ENCODE peak calls at places on chromosomes 1 and 21, in seven cellular contexts. M is esophagus muscularis mucosa, O is breast epithelium, S is left ventricle myocardium inferior, L is lower lobe of right lung, D is A673, K is stomach. U is an unnamed sample.

GRCh38 chr1:232594018-232594502 is 35.9 kb downstream of the SIPA1L2 start:
- DNase-seq in K (no peak), O (no peak), L (no peak), D (no peak), S (no peak), M (peak), U (no peak)

GRCh38 chr1:211731456-211732275 is 56.2 kb upstream of the NEK2 start:
- DNase-seq in O (no peak), K (no peak), S (no peak), M (no peak), D (no peak), L (no peak), U (no peak)

GRCh38 chr1:53367503-53368313 is 39.8 kb upstream of the LRP8 start:
- DNase-seq in K (peak), D (no peak), L (no peak), S (no peak), O (no peak), M (peak), U (no peak)

GRCh38 chr1:170562644-170563338 is 30.8 kb downstream of the GORAB start:
- DNase-seq in M (no peak), L (peak), O (peak), D (peak), K (no peak), S (peak), U (peak)

GRCh38 chr1:20361805-20362381 is 71.2 kb downstream of the VWA5B1 start:
- DNase-seq in O (peak), D (peak), M (no peak), K (peak), S (peak), L (no peak), U (no peak)

GRCh38 chr1:39955547-39956539 is 898 bp downstream of the MFSD2A start:
- DNase-seq in L (no peak), K (peak), O (peak), S (no peak), D (peak), M (no peak), U (no peak)

GRCh38 chr1:59427155-59427554 is 130.3 kb downstream of the FGGY start:
- DNase-seq in L (no peak), O (peak), D (no peak), M (no peak), K (no peak), S (no peak), U (no peak)

GRCh38 chr1:198678901-198679329 is 40.1 kb downstream of the PTPRC start:
- DNase-seq in L (no peak), O (no peak), M (no peak), S (no peak), K (no peak), D (no peak), U (no peak)

GRCh38 chr1:227733309-227733705 is 1.8 kb downstream of the JMJD4 start:
- DNase-seq in O (no peak), D (no peak), M (no peak), S (no peak), K (no peak), L (no peak), U (no peak)

GRCh38 chr21:45267390-45267760 is 20.3 kb downstream of the POFUT2 start:
- DNase-seq in L (no peak), S (no peak), M (no peak), K (peak), D (no peak), O (no peak), U (no peak)

GRCh38 chr1:64077281-64077940 is 126.0 kb upstream of the UBE2U start:
- DNase-seq in K (no peak), D (no peak), O (peak), S (no peak), L (no peak), M (no peak), U (no peak)

GRCh38 chr1:206839006-206839560 is 26.3 kb upstream of the IL20 start:
- DNase-seq in M (peak), S (no peak), K (no peak), O (no peak), L (no peak), D (no peak), U (no peak)

GRCh38 chr1:63190171-63190570 is 132.2 kb upstream of the FOXD3 start:
- DNase-seq in D (no peak), O (no peak), M (no peak), S (no peak), L (no peak), K (no peak), U (no peak)

GRCh38 chr1:157104598-157105293 is 5.1 kb upstream of the ETV3L start:
- DNase-seq in L (no peak), D (no peak), K (no peak), M (no peak), S (no peak), O (no peak), U (no peak)

GRCh38 chr21:38263493-38263892 is 6.7 kb downstream of the KCNJ15 start:
- DNase-seq in D (no peak), S (no peak), L (no peak), O (no peak), K (no peak), M (no peak), U (no peak)

GRCh38 chr1:168304865-168305264 is 24.2 kb downstream of the TBX19 start:
- DNase-seq in S (no peak), L (no peak), D (peak), K (no peak), O (no peak), M (no peak), U (no peak)

GRCh38 chr1:30085814-30086770 is 637.3 kb downstream of the MATN1 start:
- DNase-seq in O (no peak), L (peak), K (peak), D (peak), S (peak), M (no peak), U (peak)

GRCh38 chr1:55235722-55236121 is 20.6 kb upstream of the USP24 start:
- DNase-seq in O (no peak), D (peak), L (no peak), S (no peak), M (no peak), K (no peak), U (no peak)

GRCh38 chr1:245600658-245601057 is 445.9 kb downstream of the KIF26B start:
- DNase-seq in M (no peak), L (no peak), D (no peak), O (no peak), K (no peak), S (no peak), U (no peak)

GRCh38 chr21:46108827-46109226 is 10.9 kb downstream of the COL6A2 start:
- DNase-seq in M (no peak), L (no peak), K (peak), D (no peak), S (no peak), O (peak), U (no peak)

GRCh38 chr1:60866884-60867648 is 215.3 kb upstream of the NFIA start:
- DNase-seq in D (no peak), K (no peak), O (no peak), M (no peak), L (no peak), S (no peak), U (no peak)

GRCh38 chr1:185663332-185663731 is 70.9 kb upstream of the HMCN1 start:
- DNase-seq in M (no peak), S (no peak), K (no peak), L (no peak), O (no peak), D (no peak), U (no peak)

GRCh38 chr21:43889055-43889454 is 24.0 kb downstream of the AGPAT3 start:
- DNase-seq in S (no peak), L (no peak), K (no peak), D (no peak), M (no peak), O (no peak), U (no peak)

GRCh38 chr1:87149166-87150065 is 179.3 kb upstream of the LMO4 start:
- DNase-seq in S (no peak), O (no peak), K (no peak), M (no peak), D (peak), L (no peak), U (no peak)

GRCh38 chr1:93955765-93956164 is 46.5 kb upstream of the GCLM start:
- DNase-seq in M (no peak), D (no peak), O (no peak), S (no peak), K (no peak), L (no peak), U (no peak)

GRCh38 chr1:214349781-214350180 is 68.8 kb downstream of the SMYD2 start:
- DNase-seq in K (no peak), O (no peak), L (no peak), S (no peak), D (no peak), M (no peak), U (no peak)

GRCh38 chr21:39850333-39850732 is 16.9 kb upstream of the PCP4 start:
- DNase-seq in O (no peak), S (no peak), M (peak), K (no peak), L (no peak), D (no peak), U (no peak)

GRCh38 chr1:11787251-11787803 is 18.4 kb downstream of the MTHFR start:
- DNase-seq in O (peak), D (no peak), K (peak), S (peak), L (peak), M (no peak), U (no peak)

GRCh38 chr1:244112646-244113045 is 61.6 kb downstream of the ZBTB18 start:
- DNase-seq in D (no peak), S (no peak), K (no peak), L (no peak), O (no peak), M (no peak), U (no peak)

GRCh38 chr1:201570886-201571624 is 32.1 kb downstream of the NAV1 start:
- DNase-seq in M (no peak), L (peak), O (no peak), S (no peak), K (no peak), D (no peak), U (no peak)

GRCh38 chr1:47978486-47978885 is 18.7 kb downstream of the TRABD2B start:
- DNase-seq in M (no peak), L (no peak), S (no peak), K (no peak), O (no peak), D (no peak), U (no peak)

GRCh38 chr1:183472488-183473285 is at the start of gene SMG7:
- DNase-seq in O (no peak), M (no peak), K (peak), S (peak), L (peak), D (no peak), U (peak)

GRCh38 chr1:59173721-59174120 is 123.2 kb upstream of the FGGY start:
- DNase-seq in O (no peak), L (no peak), D (no peak), S (no peak), M (peak), K (no peak), U (no peak)

GRCh38 chr21:33121715-33122475 is 52.0 kb downstream of the OLIG1 start:
- DNase-seq in L (no peak), D (peak), M (no peak), K (no peak), S (no peak), O (peak), U (no peak)

GRCh38 chr1:193568451-193568985 is 382.1 kb upstream of the B3GALT2 start:
- DNase-seq in M (no peak), S (no peak), L (no peak), K (no peak), D (no peak), O (no peak), U (no peak)

GRCh38 chr1:162023181-162023546 is 505 bp downstream of the OLFML2B start:
- DNase-seq in L (no peak), D (no peak), K (no peak), M (no peak), S (no peak), O (no peak), U (no peak)

GRCh38 chr1:2525524-2525895 is 886 bp downstream of the PANK4 start:
- DNase-seq in O (no peak), S (no peak), M (no peak), D (no peak), K (no peak), L (no peak), U (no peak)

GRCh38 chr1:209813902-209814301 is 8.0 kb upstream of the IRF6 start:
- DNase-seq in M (peak), O (no peak), K (no peak), D (no peak), S (no peak), L (no peak), U (no peak)

GRCh38 chr1:46525253-46525983 is 26.0 kb downstream of the KNCN start:
- DNase-seq in O (no peak), K (no peak), S (no peak), M (no peak), L (peak), D (peak), U (no peak)

DNA sequence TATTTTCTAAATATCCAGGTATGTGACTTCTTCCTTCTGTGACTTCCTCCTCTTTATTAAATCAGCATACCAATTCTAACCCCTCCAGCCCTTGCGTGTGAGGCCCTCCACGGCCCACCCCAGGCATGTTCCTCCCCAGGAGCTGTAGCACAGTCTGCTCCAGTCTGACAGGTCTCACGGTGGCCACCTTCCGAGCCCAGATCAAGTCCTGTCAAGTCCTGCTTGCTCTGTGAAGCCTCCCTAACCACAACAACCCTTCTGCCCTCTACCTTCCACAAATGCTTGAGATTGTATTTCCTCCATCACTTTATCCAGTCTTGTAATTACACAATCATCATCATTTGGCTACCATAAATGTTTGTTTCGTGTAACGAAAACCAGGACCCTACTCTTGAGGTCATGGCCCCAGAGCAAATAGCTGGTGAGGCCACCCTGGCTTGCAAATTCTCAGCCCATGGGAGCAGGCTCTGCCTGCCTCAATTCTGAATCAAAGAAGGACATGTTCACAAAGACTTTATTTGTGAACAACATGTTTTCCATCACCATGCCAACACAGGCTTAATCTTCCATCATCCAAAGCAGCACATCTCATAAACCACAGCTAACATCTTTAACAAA is 33.0 kb upstream of the S100A7 start:
- DNase-seq in K (no peak), L (no peak), M (no peak), D (no peak), S (no peak), O (no peak), U (no peak)
- H3K27ac ChIP-seq in K (no peak), L (no peak), M (no peak), D (no peak), S (peak), O (no peak), U (peak)

GRCh38 chr1:226632922-226633351 is 84.4 kb downstream of the STUM start:
- DNase-seq in S (no peak), M (no peak), K (no peak), O (no peak), D (no peak), L (peak), U (no peak)
- H3K4me3 ChIP-seq in S (no peak), M (no peak), K (no peak), O (no peak), D (no peak), L (no peak), U (no peak)

GRCh38 chr1:89898150-89898549 is 77.3 kb downstream of the LRRC8D start:
- DNase-seq in D (no peak), M (no peak), L (no peak), O (no peak), S (no peak), K (no peak), U (no peak)
- H3K27ac ChIP-seq in D (peak), M (no peak), L (no peak), O (no peak), S (peak), K (no peak), U (no peak)

GRCh38 chr1:155993595-155993994 is 15.2 kb upstream of the ARHGEF2 start:
- DNase-seq in M (no peak), S (no peak), D (no peak), K (no peak), L (no peak), O (no peak), U (no peak)

GRCh38 chr1:155989992-155990325 is 11.6 kb upstream of the ARHGEF2 start:
- DNase-seq in K (no peak), L (no peak), D (no peak), M (no peak), O (no peak), S (no peak), U (no peak)

GRCh38 chr1:155990340-155990739 is 12.0 kb upstream of the ARHGEF2 start:
- DNase-seq in K (no peak), O (no peak), S (no peak), D (no peak), L (no peak), M (no peak), U (no peak)

GRCh38 chr1:155984341-155984740 is 6.0 kb upstream of the ARHGEF2 start:
- DNase-seq in S (no peak), L (no peak), D (no peak), M (no peak), K (no peak), O (no peak), U (no peak)

GRCh38 chr1:155989242-155989991 is 11.1 kb upstream of the ARHGEF2 start:
- DNase-seq in S (peak), L (peak), D (peak), M (peak), K (peak), O (peak), U (no peak)
- H3K4me3 ChIP-seq in S (peak), L (peak), D (no peak), M (peak), K (peak), O (peak), U (peak)

GRCh38 chr1:57632401-57632800 is 208.5 kb upstream of the DAB1 start:
- DNase-seq in O (no peak), D (no peak), S (no peak), M (no peak), K (no peak), L (no peak), U (no peak)
- H3K27ac ChIP-seq in O (no peak), D (no peak), S (no peak), M (no peak), K (no peak), L (no peak), U (no peak)

GRCh38 chr1:202810615-202811295 is at the start of gene PCAT6:
- DNase-seq in S (peak), M (peak), O (peak), K (peak), L (peak), D (peak), U (peak)

GRCh38 chr1:202812176-202813026 is 1.6 kb downstream of the PCAT6 start:
- DNase-seq in O (peak), S (no peak), K (no peak), L (no peak), D (no peak), M (no peak), U (no peak)

GRCh38 chr1:202810193-202810614 is 550 bp upstream of the PCAT6 start:
- DNase-seq in D (no peak), O (no peak), L (no peak), K (no peak), M (no peak), S (no peak), U (no peak)

GRCh38 chr1:202809597-202810159 is 1.1 kb upstream of the PCAT6 start:
- DNase-seq in D (no peak), S (no peak), M (no peak), O (no peak), L (no peak), K (no peak), U (no peak)

GRCh38 chr1:202811296-202812175 is 782 bp downstream of the PCAT6 start:
- DNase-seq in D (peak), O (peak), L (no peak), S (peak), K (no peak), M (no peak), U (no peak)
- H3K4me3 ChIP-seq in D (peak), O (peak), L (peak), S (peak), K (peak), M (peak), U (peak)

GRCh38 chr1:240091614-240092300 is at the start of gene FMN2:
- DNase-seq in S (no peak), L (no peak), M (no peak), K (no peak), D (peak), O (no peak), U (no peak)

GRCh38 chr1:240094043-240094722 is 2.5 kb downstream of the FMN2 start:
- DNase-seq in L (no peak), O (no peak), D (no peak), M (no peak), S (no peak), K (no peak), U (no peak)

GRCh38 chr1:240091201-240091600 is 482 bp upstream of the FMN2 start:
- DNase-seq in O (no peak), L (no peak), D (no peak), K (no peak), S (no peak), M (no peak), U (no peak)

GRCh38 chr1:240092301-240093119 is 827 bp downstream of the FMN2 start:
- DNase-seq in O (no peak), S (no peak), K (no peak), L (no peak), D (no peak), M (no peak), U (no peak)

DNA sequence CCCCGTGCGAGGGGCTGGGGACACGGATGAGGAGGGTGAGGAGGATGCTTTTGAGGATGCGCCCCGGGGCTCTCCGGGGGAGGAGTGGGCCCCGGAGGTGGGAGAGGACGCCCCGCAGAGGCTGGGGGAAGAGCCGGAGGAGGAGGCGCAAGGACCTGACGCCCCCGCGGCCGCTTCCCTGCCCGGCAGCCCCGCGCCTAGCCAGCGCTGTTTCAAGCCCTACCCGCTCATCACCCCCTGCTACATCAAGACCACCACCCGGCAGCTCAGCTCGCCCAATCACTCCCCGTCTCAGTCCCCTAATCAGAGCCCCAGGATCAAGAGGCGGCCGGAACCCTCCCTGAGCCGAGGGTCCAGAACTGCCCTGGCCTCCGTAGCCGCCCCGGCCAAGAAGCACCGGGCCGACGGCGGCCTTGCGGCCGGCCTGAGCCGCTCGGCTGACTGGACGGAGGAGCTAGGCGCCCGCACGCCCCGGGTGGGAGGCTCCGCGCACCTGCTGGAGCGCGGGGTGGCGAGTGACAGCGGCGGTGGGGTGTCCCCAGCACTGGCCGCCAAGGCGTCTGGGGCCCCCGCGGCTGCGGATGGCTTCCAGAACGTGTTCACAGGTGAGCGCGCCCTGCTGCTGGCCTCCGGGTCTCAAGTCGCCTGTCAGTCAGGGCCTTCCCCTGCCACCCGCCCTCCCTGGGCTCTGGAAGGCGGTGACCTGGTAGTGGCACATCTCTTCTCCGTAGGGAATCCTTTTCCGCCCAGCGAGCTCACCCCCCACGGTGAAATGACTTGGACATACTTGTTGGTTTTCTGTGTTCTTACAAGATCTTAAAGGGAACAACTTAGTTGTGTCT is 1.7 kb downstream of the FMN2 start:
- DNase-seq in K (no peak), S (no peak), M (no peak), O (no peak), D (no peak), L (no peak), U (no peak)
- H3K27ac ChIP-seq in K (peak), S (no peak), M (peak), O (peak), D (no peak), L (no peak), U (no peak)

GRCh38 chr1:155134858-155135415 is 715 bp upstream of the SLC50A1 start:
- DNase-seq in K (peak), D (peak), O (peak), L (peak), M (peak), S (peak), U (peak)

GRCh38 chr1:155133799-155134281 is 1.8 kb upstream of the SLC50A1 start:
- DNase-seq in O (no peak), M (no peak), L (no peak), S (no peak), D (no peak), K (no peak), U (no peak)

GRCh38 chr1:155136728-155137127 is 1.1 kb downstream of the SLC50A1 start:
- DNase-seq in K (no peak), S (no peak), O (no peak), M (no peak), D (no peak), L (no peak), U (no peak)

GRCh38 chr1:155135416-155136197 is at the start of gene SLC50A1:
- DNase-seq in K (peak), O (peak), M (peak), S (peak), L (peak), D (peak), U (peak)

GRCh38 chr1:155134322-155134721 is 1.3 kb upstream of the SLC50A1 start:
- DNase-seq in L (no peak), M (no peak), K (no peak), S (no peak), O (no peak), D (no peak), U (no peak)
- H3K4me3 ChIP-seq in L (peak), M (peak), K (peak), S (peak), O (peak), D (peak), U (peak)